ENCODE peak calls at places on chromosomes 3 and 15, in eight cellular contexts. One of them, this sample, is unnamed.

GRCh38 chr15:98866503-98866902 is 141.1 kb downstream of the PGPEP1L start:
- DNase-seq in left ventricle myocardium superior: no peak
- DNase-seq in amniotic stem cell: no peak
- DNase-seq in choroid plexus epithelial cell: peak; percentile 62
- DNase-seq in M059J: peak; percentile 86
- DNase-seq in activated CD4-positive, alpha-beta T cell treated with anti-CD3 and anti-CD28 coated beads for 24 hours: no peak
- DNase-seq in AG08396: peak; percentile 69
- DNase-seq in mucosa of descending colon: no peak
- DNase-seq in this sample: no peak

GRCh38 chr3:24042174-24042878 is 97.2 kb downstream of the NR1D2 start:
- DNase-seq in left ventricle myocardium superior: no peak
- DNase-seq in amniotic stem cell: no peak
- DNase-seq in choroid plexus epithelial cell: peak; percentile 61
- DNase-seq in M059J: no peak
- DNase-seq in activated CD4-positive, alpha-beta T cell treated with anti-CD3 and anti-CD28 coated beads for 24 hours: no peak
- DNase-seq in AG08396: no peak
- DNase-seq in mucosa of descending colon: no peak
- DNase-seq in this sample: no peak

GRCh38 chr15:49255966-49256759 is 86.1 kb downstream of the GALK2 start:
- DNase-seq in left ventricle myocardium superior: no peak
- DNase-seq in amniotic stem cell: no peak
- DNase-seq in choroid plexus epithelial cell: no peak
- DNase-seq in M059J: peak; percentile 15
- DNase-seq in activated CD4-positive, alpha-beta T cell treated with anti-CD3 and anti-CD28 coated beads for 24 hours: no peak
- DNase-seq in AG08396: no peak
- DNase-seq in mucosa of descending colon: no peak
- DNase-seq in this sample: no peak

GRCh38 chr3:67819447-67819846 is 165.0 kb upstream of the SUCLG2 start:
- DNase-seq in left ventricle myocardium superior: no peak
- DNase-seq in amniotic stem cell: no peak
- DNase-seq in choroid plexus epithelial cell: peak; percentile 9
- DNase-seq in M059J: no peak
- DNase-seq in activated CD4-positive, alpha-beta T cell treated with anti-CD3 and anti-CD28 coated beads for 24 hours: no peak
- DNase-seq in AG08396: no peak
- DNase-seq in mucosa of descending colon: no peak
- DNase-seq in this sample: no peak

GRCh38 chr3:15390460-15390859 is 36.9 kb downstream of the METTL6 start:
- DNase-seq in left ventricle myocardium superior: no peak
- DNase-seq in amniotic stem cell: no peak
- DNase-seq in choroid plexus epithelial cell: no peak
- DNase-seq in M059J: no peak
- DNase-seq in activated CD4-positive, alpha-beta T cell treated with anti-CD3 and anti-CD28 coated beads for 24 hours: no peak
- DNase-seq in AG08396: no peak
- DNase-seq in mucosa of descending colon: no peak
- DNase-seq in this sample: no peak

GRCh38 chr3:107574650-107575049 is 51.9 kb downstream of the BBX start:
- DNase-seq in left ventricle myocardium superior: no peak
- DNase-seq in amniotic stem cell: peak; percentile 3
- DNase-seq in choroid plexus epithelial cell: peak; percentile 75
- DNase-seq in M059J: peak; percentile 53
- DNase-seq in activated CD4-positive, alpha-beta T cell treated with anti-CD3 and anti-CD28 coated beads for 24 hours: no peak
- DNase-seq in AG08396: peak; percentile 17
- DNase-seq in mucosa of descending colon: no peak
- DNase-seq in this sample: peak; percentile 20

GRCh38 chr3:44109997-44110396 is 131.7 kb upstream of the TOPAZ1 start:
- DNase-seq in left ventricle myocardium superior: no peak
- DNase-seq in amniotic stem cell: no peak
- DNase-seq in choroid plexus epithelial cell: no peak
- DNase-seq in M059J: no peak
- DNase-seq in activated CD4-positive, alpha-beta T cell treated with anti-CD3 and anti-CD28 coated beads for 24 hours: no peak
- DNase-seq in AG08396: no peak
- DNase-seq in mucosa of descending colon: no peak
- DNase-seq in this sample: no peak

GRCh38 chr15:39499701-39500100 is 81.2 kb upstream of the THBS1 start:
- DNase-seq in left ventricle myocardium superior: no peak
- DNase-seq in amniotic stem cell: no peak
- DNase-seq in choroid plexus epithelial cell: no peak
- DNase-seq in M059J: no peak
- DNase-seq in activated CD4-positive, alpha-beta T cell treated with anti-CD3 and anti-CD28 coated beads for 24 hours: no peak
- DNase-seq in AG08396: no peak
- DNase-seq in mucosa of descending colon: no peak
- DNase-seq in this sample: no peak

GRCh38 chr15:29978411-29979382 is 104.1 kb upstream of the GOLGA8J start:
- DNase-seq in left ventricle myocardium superior: no peak
- DNase-seq in amniotic stem cell: no peak
- DNase-seq in choroid plexus epithelial cell: peak; percentile 51
- DNase-seq in M059J: peak; percentile 40
- DNase-seq in activated CD4-positive, alpha-beta T cell treated with anti-CD3 and anti-CD28 coated beads for 24 hours: no peak
- DNase-seq in AG08396: no peak
- DNase-seq in mucosa of descending colon: no peak
- DNase-seq in this sample: no peak

GRCh38 chr15:34883042-34883441 is 86.5 kb downstream of the AQR start:
- DNase-seq in left ventricle myocardium superior: no peak
- DNase-seq in amniotic stem cell: no peak
- DNase-seq in choroid plexus epithelial cell: peak; percentile 28
- DNase-seq in M059J: no peak
- DNase-seq in activated CD4-positive, alpha-beta T cell treated with anti-CD3 and anti-CD28 coated beads for 24 hours: no peak
- DNase-seq in AG08396: no peak
- DNase-seq in mucosa of descending colon: no peak
- DNase-seq in this sample: no peak

GRCh38 chr3:67000006-67000405 is 1.9 kb downstream of the KBTBD8 start:
- DNase-seq in left ventricle myocardium superior: no peak
- DNase-seq in amniotic stem cell: no peak
- DNase-seq in choroid plexus epithelial cell: peak; percentile 88
- DNase-seq in M059J: peak; percentile 41
- DNase-seq in activated CD4-positive, alpha-beta T cell treated with anti-CD3 and anti-CD28 coated beads for 24 hours: no peak
- DNase-seq in AG08396: peak; percentile 55
- DNase-seq in mucosa of descending colon: no peak
- DNase-seq in this sample: no peak

GRCh38 chr15:57395292-57395691 is 19.0 kb downstream of the CGNL1 start:
- DNase-seq in left ventricle myocardium superior: no peak
- DNase-seq in amniotic stem cell: no peak
- DNase-seq in choroid plexus epithelial cell: peak; percentile 74
- DNase-seq in M059J: peak; percentile 94
- DNase-seq in activated CD4-positive, alpha-beta T cell treated with anti-CD3 and anti-CD28 coated beads for 24 hours: no peak
- DNase-seq in AG08396: peak; percentile 32
- DNase-seq in mucosa of descending colon: no peak
- DNase-seq in this sample: peak; percentile 83

GRCh38 chr3:64902991-64903390 is 215.2 kb upstream of the ADAMTS9 start:
- DNase-seq in left ventricle myocardium superior: no peak
- DNase-seq in amniotic stem cell: no peak
- DNase-seq in choroid plexus epithelial cell: peak; percentile 69
- DNase-seq in M059J: no peak
- DNase-seq in activated CD4-positive, alpha-beta T cell treated with anti-CD3 and anti-CD28 coated beads for 24 hours: no peak
- DNase-seq in AG08396: no peak
- DNase-seq in mucosa of descending colon: no peak
- DNase-seq in this sample: no peak

GRCh38 chr15:77312523-77312922 is 107.4 kb downstream of the PEAK1 start:
- DNase-seq in left ventricle myocardium superior: no peak
- DNase-seq in amniotic stem cell: no peak
- DNase-seq in choroid plexus epithelial cell: no peak
- DNase-seq in M059J: no peak
- DNase-seq in activated CD4-positive, alpha-beta T cell treated with anti-CD3 and anti-CD28 coated beads for 24 hours: no peak
- DNase-seq in AG08396: no peak
- DNase-seq in mucosa of descending colon: no peak
- DNase-seq in this sample: no peak

GRCh38 chr3:186213946-186214345 is 105.1 kb upstream of the ETV5 start:
- DNase-seq in left ventricle myocardium superior: no peak
- DNase-seq in amniotic stem cell: no peak
- DNase-seq in choroid plexus epithelial cell: peak; percentile 42
- DNase-seq in M059J: peak; percentile 67
- DNase-seq in activated CD4-positive, alpha-beta T cell treated with anti-CD3 and anti-CD28 coated beads for 24 hours: no peak
- DNase-seq in AG08396: no peak
- DNase-seq in mucosa of descending colon: no peak
- DNase-seq in this sample: no peak

GRCh38 chr3:122961146-122961545 is 66.4 kb downstream of the SEMA5B start:
- DNase-seq in left ventricle myocardium superior: no peak
- DNase-seq in amniotic stem cell: no peak
- DNase-seq in choroid plexus epithelial cell: peak; percentile 84
- DNase-seq in M059J: no peak
- DNase-seq in activated CD4-positive, alpha-beta T cell treated with anti-CD3 and anti-CD28 coated beads for 24 hours: no peak
- DNase-seq in AG08396: peak; percentile 33
- DNase-seq in mucosa of descending colon: no peak
- DNase-seq in this sample: no peak

GRCh38 chr15:74988007-74988800 is 7.2 kb upstream of the SCAMP5 start:
- DNase-seq in left ventricle myocardium superior: peak; percentile 35
- DNase-seq in amniotic stem cell: no peak
- DNase-seq in choroid plexus epithelial cell: peak; percentile 65
- DNase-seq in M059J: peak; percentile 67
- DNase-seq in activated CD4-positive, alpha-beta T cell treated with anti-CD3 and anti-CD28 coated beads for 24 hours: peak; percentile 13
- DNase-seq in AG08396: no peak
- DNase-seq in mucosa of descending colon: no peak
- DNase-seq in this sample: peak; percentile 29

GRCh38 chr15:40410476-40410875 is 4.9 kb downstream of the IVD start:
- DNase-seq in left ventricle myocardium superior: no peak
- DNase-seq in amniotic stem cell: no peak
- DNase-seq in choroid plexus epithelial cell: no peak
- DNase-seq in M059J: no peak
- DNase-seq in activated CD4-positive, alpha-beta T cell treated with anti-CD3 and anti-CD28 coated beads for 24 hours: no peak
- DNase-seq in AG08396: no peak
- DNase-seq in mucosa of descending colon: no peak
- DNase-seq in this sample: no peak

GRCh38 chr15:29102911-29103824 is 166.5 kb downstream of the NSMCE3 start:
- DNase-seq in left ventricle myocardium superior: peak; percentile 64
- DNase-seq in amniotic stem cell: no peak
- DNase-seq in choroid plexus epithelial cell: no peak
- DNase-seq in M059J: peak; percentile 8
- DNase-seq in activated CD4-positive, alpha-beta T cell treated with anti-CD3 and anti-CD28 coated beads for 24 hours: no peak
- DNase-seq in AG08396: peak; percentile 70
- DNase-seq in mucosa of descending colon: peak; percentile 47
- DNase-seq in this sample: no peak

GRCh38 chr3:195209836-195210551 is 61.0 kb downstream of the XXYLT1 start:
- DNase-seq in left ventricle myocardium superior: peak; percentile 74
- DNase-seq in amniotic stem cell: no peak
- DNase-seq in choroid plexus epithelial cell: peak; percentile 83
- DNase-seq in M059J: no peak
- DNase-seq in activated CD4-positive, alpha-beta T cell treated with anti-CD3 and anti-CD28 coated beads for 24 hours: no peak
- DNase-seq in AG08396: no peak
- DNase-seq in mucosa of descending colon: no peak
- DNase-seq in this sample: no peak

GRCh38 chr3:128496602-128497304 is 3.8 kb upstream of the GATA2 start:
- DNase-seq in left ventricle myocardium superior: peak; percentile 46
- DNase-seq in amniotic stem cell: no peak
- DNase-seq in choroid plexus epithelial cell: peak; percentile 35
- DNase-seq in M059J: peak; percentile 68
- DNase-seq in activated CD4-positive, alpha-beta T cell treated with anti-CD3 and anti-CD28 coated beads for 24 hours: no peak
- DNase-seq in AG08396: no peak
- DNase-seq in mucosa of descending colon: no peak
- DNase-seq in this sample: no peak

This sample was measured in HS-27A.